ENCODE peak calls at places on chromosomes 1 and 21, in six cellular contexts. N, D, C, H, R and X are unnamed samples.

GRCh38 chr1:180652791-180653190 is 21.0 kb downstream of the XPR1 start:
- DNase-seq in N (no peak), D (no peak), C (no peak), H (no peak), R (no peak), X (no peak)

GRCh38 chr1:39689635-39690034 is 1.6 kb downstream of the HPCAL4 start:
- DNase-seq in N (no peak), D (no peak), C (no peak), H (no peak), R (no peak), X (no peak)

GRCh38 chr1:6486433-6487011 is 4.9 kb downstream of the PLEKHG5 start:
- DNase-seq in N (peak; percentile 88), D (peak; percentile 80), C (peak; percentile 67), H (peak; percentile 92), R (peak; percentile 77), X (peak; percentile 29)

GRCh38 chr1:38502772-38503171 is 356.8 kb downstream of the RRAGC start:
- DNase-seq in N (no peak), D (no peak), C (no peak), H (no peak), R (no peak), X (no peak)

GRCh38 chr1:1170215-1170890 is 3.3 kb upstream of the TTLL10 start:
- DNase-seq in N (peak; percentile 51), D (no peak), C (no peak), H (no peak), R (no peak), X (no peak)

GRCh38 chr1:50424045-50424939 is 1.0 kb upstream of the DMRTA2 start:
- DNase-seq in N (no peak), D (no peak), C (no peak), H (no peak), R (no peak), X (no peak)

GRCh38 chr1:67557731-67558448 is 127.1 kb upstream of the GADD45A start:
- DNase-seq in N (no peak), D (no peak), C (no peak), H (no peak), R (no peak), X (no peak)

GRCh38 chr21:37370152-37371040 is 3.8 kb downstream of the DYRK1A start:
- DNase-seq in N (no peak), D (no peak), C (no peak), H (no peak), R (no peak), X (no peak)

GRCh38 chr1:110489973-110490542 is 28.9 kb downstream of the KCNA10 start:
- DNase-seq in N (no peak), D (no peak), C (no peak), H (no peak), R (no peak), X (no peak)

GRCh38 chr21:41877901-41878830 is 978 bp downstream of the PRDM15 start:
- DNase-seq in N (no peak), D (peak; percentile 42), C (no peak), H (peak; percentile 61), R (peak; percentile 7), X (no peak)

GRCh38 chr1:153536618-153537375 is 1.0 kb upstream of the S100A6 start:
- DNase-seq in N (no peak), D (no peak), C (peak; percentile 34), H (peak; percentile 84), R (peak; percentile 64), X (no peak)

GRCh38 chr1:155018617-155019348 is 14.8 kb downstream of the DCST2 start:
- DNase-seq in N (no peak), D (no peak), C (no peak), H (no peak), R (no peak), X (no peak)

GRCh38 chr1:26999440-26999987 is 6.0 kb downstream of the TRNP1 start:
- DNase-seq in N (no peak), D (peak; percentile 54), C (peak; percentile 78), H (peak; percentile 66), R (peak; percentile 90), X (peak; percentile 96)

GRCh38 chr1:26998319-26999300 is 5.1 kb downstream of the TRNP1 start:
- DNase-seq in N (no peak), D (no peak), C (no peak), H (no peak), R (peak; percentile 67), X (no peak)

GRCh38 chr1:27001570-27002360 is 8.3 kb downstream of the TRNP1 start:
- DNase-seq in N (peak; percentile 72), D (peak; percentile 50), C (no peak), H (no peak), R (peak; percentile 75), X (no peak)

GRCh38 chr1:27000092-27000816 is 6.8 kb downstream of the TRNP1 start:
- DNase-seq in N (no peak), D (no peak), C (no peak), H (no peak), R (no peak), X (no peak)

GRCh38 chr1:27000817-27001460 is 7.4 kb downstream of the TRNP1 start:
- DNase-seq in N (no peak), D (no peak), C (no peak), H (no peak), R (peak; percentile 64), X (peak; percentile 83)
- H3K4me1 ChIP-seq in N (no peaks in the 10 kb centered on the region), D (no peaks in the 10 kb centered on the region), C (peaks cover 17% of the 10 kb centered on the region), H (peaks cover 17% of the 10 kb centered on the region), R (peaks cover 82% of the 10 kb centered on the region), X (peaks cover 66% of the 10 kb centered on the region)

DNA sequence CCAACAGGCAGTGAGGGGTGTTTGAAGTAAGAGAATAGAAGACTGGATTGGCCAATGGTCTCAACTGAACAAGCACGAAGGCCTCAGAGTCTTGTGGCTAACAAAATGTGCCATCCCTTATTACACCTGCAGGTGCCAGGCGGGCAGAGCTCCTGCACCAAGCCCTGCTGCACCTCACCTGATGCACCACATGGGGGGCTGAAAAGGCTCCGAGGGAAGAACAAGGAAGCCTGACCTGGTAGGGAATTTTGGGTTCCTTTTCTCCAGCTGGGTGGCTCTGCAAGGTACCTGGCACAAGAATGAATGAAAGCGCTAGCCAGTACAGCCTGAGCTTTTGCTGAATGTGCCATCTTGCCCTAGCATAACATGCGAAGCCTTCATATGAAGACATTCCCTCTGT is 9.7 kb downstream of the HSD3B1 start:
- DNase-seq in N (no peak), D (no peak), C (no peak), H (no peak), R (peak; percentile 27), X (no peak)
- H3K9me3 ChIP-seq in N (no peaks in the 10 kb centered on the region), D (no peaks in the 10 kb centered on the region), C (no peaks in the 10 kb centered on the region), H (no peaks in the 10 kb centered on the region), R (no peaks in the 10 kb centered on the region), X (no peaks in the 10 kb centered on the region)

GRCh38 chr1:68889471-68889870 is 392.6 kb upstream of the DEPDC1 start:
- DNase-seq in N (no peak), D (no peak), C (no peak), H (no peak), R (no peak), X (no peak)
- H3K27ac ChIP-seq in N (no peak overlapping the region), D (no peak overlapping the region), C (no peak overlapping the region), H (no peak overlapping the region), R (no peak overlapping the region), X (no peak overlapping the region)

GRCh38 chr1:71019248-71019647 is 28.4 kb downstream of the PTGER3 start:
- DNase-seq in N (no peak), D (no peak), C (no peak), H (no peak), R (no peak), X (no peak)
- H3K4me1 ChIP-seq in N (no peaks in the 10 kb centered on the region), D (no peaks in the 10 kb centered on the region), C (no peaks in the 10 kb centered on the region), H (no peaks in the 10 kb centered on the region), R (no peaks in the 10 kb centered on the region), X (peaks cover 24% of the 10 kb centered on the region)

GRCh38 chr21:28267449-28267848 is 725.2 kb downstream of the LTN1 start:
- DNase-seq in N (no peak), D (no peak), C (no peak), H (no peak), R (no peak), X (no peak)
- H3K9me3 ChIP-seq in N (no peaks in the 10 kb centered on the region), D (no peaks in the 10 kb centered on the region), C (no peaks in the 10 kb centered on the region), H (no peaks in the 10 kb centered on the region), R (no peaks in the 10 kb centered on the region), X (no peaks in the 10 kb centered on the region)

GRCh38 chr1:203519896-203520295 is 25.9 kb downstream of the OPTC start:
- DNase-seq in N (no peak), D (no peak), C (no peak), H (no peak), R (no peak), X (no peak)
- H3K27ac ChIP-seq in N (no peak overlapping the region), D (no peak overlapping the region), C (no peak overlapping the region), H (no peak overlapping the region), R (peak overlapping the region; percentile 31), X (no peak overlapping the region)

GRCh38 chr1:42318601-42319000 is 16.4 kb downstream of the FOXJ3 start:
- DNase-seq in N (no peak), D (no peak), C (no peak), H (no peak), R (no peak), X (no peak)

GRCh38 chr1:42315500-42315899 is 19.5 kb downstream of the FOXJ3 start:
- DNase-seq in N (no peak), D (no peak), C (no peak), H (no peak), R (no peak), X (no peak)

GRCh38 chr1:42316292-42316691 is 18.7 kb downstream of the FOXJ3 start:
- DNase-seq in N (no peak), D (no peak), C (no peak), H (no peak), R (no peak), X (no peak)

GRCh38 chr1:42319128-42319851 is 15.7 kb downstream of the FOXJ3 start:
- DNase-seq in N (no peak), D (no peak), C (no peak), H (no peak), R (no peak), X (no peak)

DNA sequence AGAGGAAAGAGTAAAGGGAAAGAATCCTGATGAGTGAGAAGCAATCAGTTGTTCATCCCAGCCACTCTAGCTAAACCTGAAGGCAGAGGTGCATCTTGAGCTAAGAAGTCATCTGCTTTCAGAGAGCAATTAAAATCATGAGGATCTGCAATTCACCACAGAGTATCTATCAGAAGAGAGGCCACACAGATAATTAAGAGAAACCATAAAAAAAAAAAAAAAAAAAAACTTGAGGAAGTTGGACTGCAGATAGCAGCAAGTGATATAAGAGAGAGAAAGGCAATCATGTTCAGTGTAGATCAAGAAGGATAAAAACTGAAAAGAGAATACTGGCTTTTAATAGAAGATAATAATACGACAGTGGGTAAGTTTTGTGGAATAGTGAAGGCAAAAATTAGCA is 17.7 kb downstream of the FOXJ3 start:
- DNase-seq in N (no peak), D (no peak), C (no peak), H (no peak), R (no peak), X (no peak)
- H3K4me1 ChIP-seq in N (peaks cover 34% of the 10 kb centered on the region), D (peaks cover 13% of the 10 kb centered on the region), C (peaks cover 12% of the 10 kb centered on the region), H (peaks cover 24% of the 10 kb centered on the region), R (peaks cover 60% of the 10 kb centered on the region), X (peaks cover 4% of the 10 kb centered on the region)

DNA sequence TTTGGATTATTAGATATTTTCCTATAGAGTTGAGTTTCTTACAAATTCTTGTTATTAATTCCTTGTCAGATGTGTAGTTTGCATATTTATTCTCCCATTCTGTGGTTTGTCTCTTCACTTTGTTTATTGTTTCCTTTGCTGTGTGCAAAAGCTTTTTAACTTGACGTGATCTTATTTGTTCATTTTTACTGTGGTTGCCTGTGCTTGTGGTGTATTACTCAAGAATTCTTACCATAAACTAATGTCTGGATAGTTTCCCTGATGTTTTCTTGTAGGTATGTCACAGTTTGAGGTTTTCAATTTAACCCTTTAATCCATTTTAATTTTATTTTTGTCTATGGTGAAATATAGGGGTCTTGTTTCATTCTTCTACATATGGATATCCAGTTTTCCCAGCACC is 72.1 kb upstream of the LHX8 start:
- DNase-seq in N (no peak), D (no peak), C (no peak), H (no peak), R (no peak), X (no peak)
- H3K9me3 ChIP-seq in N (no peaks in the 10 kb centered on the region), D (no peaks in the 10 kb centered on the region), C (no peaks in the 10 kb centered on the region), H (no peaks in the 10 kb centered on the region), R (no peaks in the 10 kb centered on the region), X (peaks cover 6% of the 10 kb centered on the region)